ENCODE peak calls at places on chromosomes 1 and 21, in six cellular contexts. F is BJ, M is coronary artery, X is epithelial cell of esophagus, Y is fibroblast of pulmonary artery, P is left lung. Z is an unnamed sample.
A peak's percentile ranks its signal among the peaks of the same experiment; 100 is the strongest.

GRCh38 chr1:46102769-46103476 is 29.5 kb downstream of the PIK3R3 start:
- DNase-seq in F (no peak), M (no peak), X (peak; percentile 42), Y (no peak), P (no peak), Z (no peak)

GRCh38 chr1:3000671-3001470 is 20.4 kb upstream of the ACTRT2 start:
- DNase-seq in F (no peak), M (no peak), X (no peak), Y (no peak), P (peak; percentile 10), Z (no peak)

GRCh38 chr1:11525516-11525915 is 46.6 kb downstream of the DISP3 start:
- DNase-seq in F (no peak), M (no peak), X (no peak), Y (no peak), P (peak; percentile 14), Z (no peak)

GRCh38 chr1:98005326-98006010 is 84.6 kb upstream of the DPYD start:
- DNase-seq in F (no peak), M (no peak), X (no peak), Y (peak; percentile 36), P (no peak), Z (peak; percentile 25)

GRCh38 chr1:64470670-64471217 is 815 bp downstream of the CACHD1 start:
- DNase-seq in F (no peak), M (peak; percentile 76), X (peak; percentile 20), Y (peak; percentile 17), P (peak; percentile 35), Z (peak; percentile 16)

GRCh38 chr21:38170705-38171682 is 85.8 kb upstream of the KCNJ15 start:
- DNase-seq in F (no peak), M (no peak), X (peak; percentile 22), Y (peak; percentile 6), P (no peak), Z (no peak)

GRCh38 chr1:83799474-83800085 is 199.4 kb downstream of the TTLL7 start:
- DNase-seq in F (no peak), M (no peak), X (no peak), Y (no peak), P (no peak), Z (peak; percentile 30)

GRCh38 chr1:4851666-4852065 is 197.3 kb downstream of the AJAP1 start:
- DNase-seq in F (no peak), M (no peak), X (no peak), Y (no peak), P (no peak), Z (no peak)

GRCh38 chr1:39089811-39090519 is 63.8 kb downstream of the NDUFS5 start:
- DNase-seq in F (no peak), M (no peak), X (no peak), Y (peak; percentile 39), P (no peak), Z (peak; percentile 55)

GRCh38 chr1:247448107-247448778 is 9.7 kb downstream of the OR2B11 start:
- DNase-seq in F (peak; percentile 1), M (no peak), X (peak; percentile 64), Y (peak; percentile 67), P (peak; percentile 61), Z (peak; percentile 55)

GRCh38 chr1:27332536-27333281 is 9.1 kb upstream of the SYTL1 start:
- DNase-seq in F (no peak), M (no peak), X (peak; percentile 42), Y (peak; percentile 53), P (no peak), Z (peak; percentile 28)

GRCh38 chr21:21712761-21713558 is 714.8 kb downstream of the NCAM2 start:
- DNase-seq in F (peak; percentile 26), M (no peak), X (no peak), Y (peak; percentile 78), P (no peak), Z (peak; percentile 79)

GRCh38 chr1:183069562-183070216 is 46.5 kb downstream of the LAMC1 start:
- DNase-seq in F (no peak), M (no peak), X (peak; percentile 60), Y (no peak), P (peak; percentile 39), Z (peak; percentile 34)

GRCh38 chr1:32784817-32785216 is 32.3 kb downstream of the YARS1 start:
- DNase-seq in F (no peak), M (no peak), X (no peak), Y (no peak), P (no peak), Z (no peak)

GRCh38 chr1:150981177-150981804 is 801 bp upstream of the ANXA9 start:
- DNase-seq in F (no peak), M (no peak), X (peak; percentile 66), Y (no peak), P (peak; percentile 65), Z (peak; percentile 21)

GRCh38 chr1:153951801-153952200 is 5.3 kb upstream of the DENND4B start:
- DNase-seq in F (no peak), M (no peak), X (peak; percentile 60), Y (no peak), P (no peak), Z (no peak)

GRCh38 chr1:216119600-216119999 is 303.6 kb downstream of the USH2A start:
- DNase-seq in F (no peak), M (no peak), X (peak; percentile 57), Y (peak; percentile 50), P (no peak), Z (peak; percentile 29)

GRCh38 chr1:156572663-156573018 is 276 bp upstream of the IQGAP3 start:
- DNase-seq in F (no peak), M (no peak), X (no peak), Y (no peak), P (no peak), Z (no peak)

GRCh38 chr1:201714542-201715276 is 114.2 kb upstream of the IPO9 start:
- DNase-seq in F (peak; percentile 98), M (peak; percentile 97), X (peak; percentile 99), Y (peak; percentile 98), P (peak; percentile 90), Z (peak; percentile 99)

GRCh38 chr1:110293601-110294104 is 45.5 kb upstream of the RBM15 start:
- DNase-seq in F (no peak), M (no peak), X (no peak), Y (no peak), P (no peak), Z (no peak)

GRCh38 chr21:26849428-26850115 is 4.4 kb upstream of the ADAMTS1 start:
- DNase-seq in F (no peak), M (no peak), X (peak; percentile 67), Y (peak; percentile 83), P (no peak), Z (peak; percentile 77)

GRCh38 chr1:27655151-27655929 is 16.7 kb downstream of the IFI6 start:
- DNase-seq in F (no peak), M (no peak), X (no peak), Y (no peak), P (no peak), Z (no peak)

GRCh38 chr1:96721053-96721381 is 567 bp upstream of the PTBP2 start:
- DNase-seq in F (peak; percentile 4), M (no peak), X (no peak), Y (no peak), P (no peak), Z (peak; percentile 17)

GRCh38 chr1:155083865-155084721 is 5.5 kb downstream of the EFNA3 start:
- DNase-seq in F (no peak), M (peak; percentile 70), X (peak; percentile 75), Y (peak; percentile 42), P (no peak), Z (peak; percentile 26)

GRCh38 chr1:226534645-226535044 is 13.9 kb upstream of the STUM start:
- DNase-seq in F (no peak), M (no peak), X (no peak), Y (no peak), P (no peak), Z (no peak)

GRCh38 chr1:150072959-150073358 is 5.4 kb downstream of the VPS45 start:
- DNase-seq in F (no peak), M (no peak), X (peak; percentile 19), Y (peak; percentile 64), P (no peak), Z (peak; percentile 43)

GRCh38 chr1:156821801-156822200 is 5.2 kb upstream of the SH2D2A start:
- DNase-seq in F (no peak), M (no peak), X (no peak), Y (peak; percentile 36), P (no peak), Z (peak; percentile 64)

GRCh38 chr1:1356796-1357401 is 1.5 kb downstream of the MXRA8 start:
- DNase-seq in F (no peak), M (no peak), X (no peak), Y (no peak), P (no peak), Z (no peak)

GRCh38 chr21:42806489-42807140 is 72.7 kb downstream of the WDR4 start:
- DNase-seq in F (no peak), M (no peak), X (no peak), Y (no peak), P (no peak), Z (no peak)

GRCh38 chr1:36109041-36109679 is 15.9 kb downstream of the COL8A2 start:
- DNase-seq in F (no peak), M (no peak), X (peak; percentile 79), Y (peak; percentile 67), P (no peak), Z (peak; percentile 88)

DNA sequence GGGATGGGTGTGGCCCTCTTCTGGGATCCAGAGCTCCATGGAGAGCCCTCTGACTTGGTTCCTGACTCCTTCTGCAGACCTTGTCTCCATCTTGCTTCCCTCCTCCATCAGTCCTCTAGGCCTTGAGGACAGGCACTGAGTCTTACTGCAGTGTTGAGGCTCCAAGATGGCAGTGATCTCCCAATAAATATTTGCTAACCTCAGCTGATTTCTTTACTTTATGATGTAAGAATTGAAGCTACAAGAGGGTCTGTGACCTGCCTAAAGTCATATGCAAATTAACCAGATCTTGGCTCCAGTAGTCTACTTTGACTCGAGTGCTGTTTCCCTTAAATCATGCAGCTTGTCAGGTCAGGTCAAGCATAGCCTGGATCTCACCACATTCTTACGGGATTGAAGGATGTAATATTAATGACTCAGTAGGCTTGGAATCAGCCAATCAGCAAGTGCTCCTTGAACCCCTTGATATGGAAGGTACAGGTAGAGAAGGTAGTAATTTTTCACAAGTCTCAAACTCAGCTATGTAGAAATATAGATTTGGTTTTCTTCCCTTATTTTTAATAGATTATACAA is 93.0 kb downstream of the CLIC6 start:
- DNase-seq in F (no peak), M (no peak), X (peak; percentile 42), Y (no peak), P (no peak), Z (no peak)
- TF ChIP-seq CTCF in F (no peak), M (no peak), X (no peak), Y (no peak), P (no peak), Z (no peak)

GRCh38 chr1:162822391-162823200 is 32.1 kb downstream of the HSD17B7 start:
- DNase-seq in F (no peak), M (peak; percentile 71), X (peak; percentile 18), Y (no peak), P (peak; percentile 30), Z (no peak)
- H3K4me3 ChIP-seq in F (peak overlapping the region; percentile 33), M (peak overlapping the region; percentile 79), X (peak overlapping the region; percentile 47), Y (peak overlapping the region; percentile 56), P (peak overlapping the region; percentile 14), Z (peak overlapping the region; percentile 57)

GRCh38 chr1:19488136-19488535 is 2.8 kb upstream of the CAPZB start:
- DNase-seq in F (no peak), M (no peak), X (no peak), Y (peak; percentile 55), P (no peak), Z (peak; percentile 39)
- TF ChIP-seq CTCF in F (no peak), M (no peak), X (no peak), Y (no peak), P (no peak), Z (no peak)

DNA sequence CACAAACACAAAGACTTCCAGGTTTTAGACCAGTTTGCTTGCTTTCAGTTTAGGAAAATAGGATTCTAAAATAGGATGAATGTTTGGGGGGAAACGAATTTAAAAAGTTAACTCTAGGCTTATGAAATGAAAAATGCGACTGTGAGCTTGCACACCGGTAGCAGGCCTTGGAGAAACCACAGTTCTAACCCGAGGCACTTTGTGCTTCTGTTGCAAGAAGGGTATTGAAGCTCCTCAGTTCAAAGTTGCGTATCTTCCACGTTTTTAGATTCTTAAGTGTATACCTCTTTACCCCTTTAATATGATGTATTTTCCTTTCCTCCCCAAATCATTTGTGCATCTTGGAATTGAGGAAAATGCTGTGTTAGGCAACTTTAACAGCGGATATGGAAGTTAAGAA is 2.4 kb downstream of the MRPS6 start:
- DNase-seq in F (no peak), M (no peak), X (peak; percentile 35), Y (no peak), P (no peak), Z (no peak)
- H3K4me3 ChIP-seq in F (no peak overlapping the region), M (peak overlapping the region; percentile 89), X (no peak overlapping the region), Y (no peak overlapping the region), P (peak overlapping the region; percentile 45), Z (no peak overlapping the region)

Z was measured in AG10803.